ENCODE peak calls at places on chromosomes 4 and X, in seven cellular contexts. One of them, this sample, is unnamed.
A peak's percentile ranks its signal among the peaks of the same experiment; 100 is the strongest.

GRCh38 chrX:101291204-101291603 is at the start of gene TAF7L:
- DNase-seq in MM.1S: no peak
- DNase-seq in occipital lobe: no peak
- DNase-seq in fibroblast of pulmonary artery: peak; percentile 17
- DNase-seq in stromal cell of bone marrow: no peak
- DNase-seq in stimulated activated CD8-positive, alpha-beta memory T cell treated with anti-CD3 and anti-CD28 coated beads, Interleukin-12 subunit alpha, Interleukin-12 subunit beta, amount 100 ng/mL, for 4 hours: no peak
- DNase-seq in GDM1: no peak
- DNase-seq in this sample: no peak

GRCh38 chrX:125826080-125826479 is 340.0 kb downstream of the DCAF12L2 start:
- DNase-seq in MM.1S: peak; percentile 52
- DNase-seq in occipital lobe: no peak
- DNase-seq in fibroblast of pulmonary artery: no peak
- DNase-seq in stromal cell of bone marrow: no peak
- DNase-seq in stimulated activated CD8-positive, alpha-beta memory T cell treated with anti-CD3 and anti-CD28 coated beads, Interleukin-12 subunit alpha, Interleukin-12 subunit beta, amount 100 ng/mL, for 4 hours: no peak
- DNase-seq in GDM1: no peak
- DNase-seq in this sample: no peak

GRCh38 chr4:174389439-174389838 is 105.7 kb downstream of the CEP44 start:
- DNase-seq in MM.1S: no peak
- DNase-seq in occipital lobe: no peak
- DNase-seq in fibroblast of pulmonary artery: no peak
- DNase-seq in stromal cell of bone marrow: no peak
- DNase-seq in stimulated activated CD8-positive, alpha-beta memory T cell treated with anti-CD3 and anti-CD28 coated beads, Interleukin-12 subunit alpha, Interleukin-12 subunit beta, amount 100 ng/mL, for 4 hours: no peak
- DNase-seq in GDM1: no peak
- DNase-seq in this sample: no peak

GRCh38 chr4:52554606-52555355 is 104.3 kb downstream of the USP46 start:
- DNase-seq in MM.1S: no peak
- DNase-seq in occipital lobe: no peak
- DNase-seq in fibroblast of pulmonary artery: peak; percentile 30
- DNase-seq in stromal cell of bone marrow: no peak
- DNase-seq in stimulated activated CD8-positive, alpha-beta memory T cell treated with anti-CD3 and anti-CD28 coated beads, Interleukin-12 subunit alpha, Interleukin-12 subunit beta, amount 100 ng/mL, for 4 hours: no peak
- DNase-seq in GDM1: no peak
- DNase-seq in this sample: no peak

GRCh38 chr4:11106190-11106589 is 322.5 kb downstream of the HS3ST1 start:
- DNase-seq in MM.1S: peak; percentile 51
- DNase-seq in occipital lobe: no peak
- DNase-seq in fibroblast of pulmonary artery: peak; percentile 9
- DNase-seq in stromal cell of bone marrow: peak; percentile 12
- DNase-seq in stimulated activated CD8-positive, alpha-beta memory T cell treated with anti-CD3 and anti-CD28 coated beads, Interleukin-12 subunit alpha, Interleukin-12 subunit beta, amount 100 ng/mL, for 4 hours: no peak
- DNase-seq in GDM1: no peak
- DNase-seq in this sample: no peak

GRCh38 chrX:16528620-16529019 is 121.3 kb upstream of the S100G start:
- DNase-seq in MM.1S: no peak
- DNase-seq in occipital lobe: no peak
- DNase-seq in fibroblast of pulmonary artery: no peak
- DNase-seq in stromal cell of bone marrow: no peak
- DNase-seq in stimulated activated CD8-positive, alpha-beta memory T cell treated with anti-CD3 and anti-CD28 coated beads, Interleukin-12 subunit alpha, Interleukin-12 subunit beta, amount 100 ng/mL, for 4 hours: no peak
- DNase-seq in GDM1: no peak
- DNase-seq in this sample: no peak

GRCh38 chrX:18146954-18147353 is 73.7 kb downstream of the BEND2 start:
- DNase-seq in MM.1S: no peak
- DNase-seq in occipital lobe: no peak
- DNase-seq in fibroblast of pulmonary artery: peak; percentile 8
- DNase-seq in stromal cell of bone marrow: no peak
- DNase-seq in stimulated activated CD8-positive, alpha-beta memory T cell treated with anti-CD3 and anti-CD28 coated beads, Interleukin-12 subunit alpha, Interleukin-12 subunit beta, amount 100 ng/mL, for 4 hours: no peak
- DNase-seq in GDM1: no peak
- DNase-seq in this sample: no peak

GRCh38 chrX:68989865-68990606 is 161.2 kb downstream of the EFNB1 start:
- DNase-seq in MM.1S: no peak
- DNase-seq in occipital lobe: no peak
- DNase-seq in fibroblast of pulmonary artery: peak; percentile 84
- DNase-seq in stromal cell of bone marrow: peak; percentile 38
- DNase-seq in stimulated activated CD8-positive, alpha-beta memory T cell treated with anti-CD3 and anti-CD28 coated beads, Interleukin-12 subunit alpha, Interleukin-12 subunit beta, amount 100 ng/mL, for 4 hours: no peak
- DNase-seq in GDM1: no peak
- DNase-seq in this sample: no peak

GRCh38 chr4:182924497-182924896 is 7.3 kb upstream of the DCTD start:
- DNase-seq in MM.1S: no peak
- DNase-seq in occipital lobe: no peak
- DNase-seq in fibroblast of pulmonary artery: no peak
- DNase-seq in stromal cell of bone marrow: no peak
- DNase-seq in stimulated activated CD8-positive, alpha-beta memory T cell treated with anti-CD3 and anti-CD28 coated beads, Interleukin-12 subunit alpha, Interleukin-12 subunit beta, amount 100 ng/mL, for 4 hours: no peak
- DNase-seq in GDM1: no peak
- DNase-seq in this sample: no peak

GRCh38 chrX:154478728-154479622 is at the start of gene LAGE3:
- DNase-seq in MM.1S: peak; percentile 87
- DNase-seq in occipital lobe: peak; percentile 85
- DNase-seq in fibroblast of pulmonary artery: peak; percentile 92
- DNase-seq in stromal cell of bone marrow: peak; percentile 62
- DNase-seq in stimulated activated CD8-positive, alpha-beta memory T cell treated with anti-CD3 and anti-CD28 coated beads, Interleukin-12 subunit alpha, Interleukin-12 subunit beta, amount 100 ng/mL, for 4 hours: peak; percentile 88
- DNase-seq in GDM1: peak; percentile 86
- DNase-seq in this sample: peak; percentile 88

GRCh38 chr4:16457944-16458343 is 231.7 kb upstream of the TAPT1 start:
- DNase-seq in MM.1S: no peak
- DNase-seq in occipital lobe: no peak
- DNase-seq in fibroblast of pulmonary artery: peak; percentile 14
- DNase-seq in stromal cell of bone marrow: no peak
- DNase-seq in stimulated activated CD8-positive, alpha-beta memory T cell treated with anti-CD3 and anti-CD28 coated beads, Interleukin-12 subunit alpha, Interleukin-12 subunit beta, amount 100 ng/mL, for 4 hours: no peak
- DNase-seq in GDM1: no peak
- DNase-seq in this sample: no peak

GRCh38 chr4:80231180-80231579 is 33.9 kb downstream of the PRDM8 start:
- DNase-seq in MM.1S: no peak
- DNase-seq in occipital lobe: no peak
- DNase-seq in fibroblast of pulmonary artery: no peak
- DNase-seq in stromal cell of bone marrow: no peak
- DNase-seq in stimulated activated CD8-positive, alpha-beta memory T cell treated with anti-CD3 and anti-CD28 coated beads, Interleukin-12 subunit alpha, Interleukin-12 subunit beta, amount 100 ng/mL, for 4 hours: no peak
- DNase-seq in GDM1: no peak
- DNase-seq in this sample: no peak